ENCODE peak calls at places on chromosomes 11 and 22, in ten cellular contexts. O is left ventricle myocardium inferior; J is testis; Y is A549; R is stomach; L is tibial nerve; V is CD8-positive, alpha-beta T cell; T is upper lobe of right lung; W is AG10803; P is neural progenitor cell. C is an unnamed sample.

GRCh38 chr11:5363712-5364111 is 12.4 kb downstream of the OR51B6 start:
- DNase-seq in L (no peak), W (no peak), Y (no peak), J (no peak), V (no peak), O (no peak), T (no peak), R (no peak), P (no peak), C (no peak)

GRCh38 chr11:114666760-114667159 is 11.6 kb upstream of the NXPE2 start:
- DNase-seq in L (no peak), W (no peak), T (no peak), O (no peak), V (no peak), R (no peak), J (no peak), P (no peak), Y (no peak), C (no peak)

GRCh38 chr11:119144825-119145476 is 3.9 kb upstream of the ABCG4 start:
- DNase-seq in P (peak; percentile 88), R (peak; percentile 69), Y (peak; percentile 81), T (peak; percentile 55), J (peak; percentile 69), O (peak; percentile 54), V (no peak), W (peak; percentile 67), L (peak; percentile 67), C (peak; percentile 35)

GRCh38 chr22:38850941-38851849 is 7.4 kb upstream of the NPTXR start:
- DNase-seq in P (no peak), T (no peak), V (no peak), W (peak; percentile 39), R (no peak), J (no peak), L (no peak), Y (peak; percentile 36), O (no peak), C (peak; percentile 52)

GRCh38 chr11:69482322-69482721 is 859 bp downstream of the LINC01488 start:
- DNase-seq in J (no peak), O (no peak), W (no peak), T (no peak), Y (no peak), P (no peak), R (no peak), L (no peak), V (no peak), C (no peak)

GRCh38 chr22:28656156-28656555 is 23.5 kb downstream of the TTC28 start:
- DNase-seq in T (no peak), P (no peak), Y (no peak), J (no peak), W (no peak), O (no peak), L (no peak), V (no peak), R (no peak), C (no peak)

GRCh38 chr11:95515379-95515778 is 274.2 kb downstream of the FAM76B start:
- DNase-seq in W (no peak), O (no peak), J (no peak), Y (no peak), R (no peak), L (no peak), P (no peak), T (no peak), V (no peak), C (no peak)

GRCh38 chr22:36453266-36453607 is 28.2 kb downstream of the TXN2 start:
- DNase-seq in W (no peak), V (no peak), Y (no peak), L (no peak), P (no peak), T (no peak), O (no peak), R (no peak), J (no peak), C (no peak)

GRCh38 chr11:567629-568258 is 7.0 kb downstream of the RASSF7 start:
- DNase-seq in W (no peak), O (no peak), Y (no peak), L (no peak), V (no peak), T (no peak), J (no peak), P (no peak), R (no peak), C (no peak)

GRCh38 chr11:563812-564578 is 3.2 kb downstream of the RASSF7 start:
- DNase-seq in R (no peak), T (no peak), Y (no peak), P (no peak), W (no peak), V (no peak), J (no peak), O (no peak), L (no peak), C (no peak)

GRCh38 chr11:567036-567628 is 6.4 kb downstream of the RASSF7 start:
- DNase-seq in O (no peak), L (no peak), Y (no peak), T (no peak), W (no peak), V (no peak), R (no peak), J (no peak), P (no peak), C (no peak)

GRCh38 chr11:568306-569259 is 7.7 kb upstream of the PHRF1 start:
- DNase-seq in T (peak; percentile 96), Y (peak; percentile 90), L (peak; percentile 80), P (peak; percentile 98), W (peak; percentile 94), V (peak; percentile 92), O (peak; percentile 93), R (peak; percentile 96), J (peak; percentile 94), C (peak; percentile 80)

DNA sequence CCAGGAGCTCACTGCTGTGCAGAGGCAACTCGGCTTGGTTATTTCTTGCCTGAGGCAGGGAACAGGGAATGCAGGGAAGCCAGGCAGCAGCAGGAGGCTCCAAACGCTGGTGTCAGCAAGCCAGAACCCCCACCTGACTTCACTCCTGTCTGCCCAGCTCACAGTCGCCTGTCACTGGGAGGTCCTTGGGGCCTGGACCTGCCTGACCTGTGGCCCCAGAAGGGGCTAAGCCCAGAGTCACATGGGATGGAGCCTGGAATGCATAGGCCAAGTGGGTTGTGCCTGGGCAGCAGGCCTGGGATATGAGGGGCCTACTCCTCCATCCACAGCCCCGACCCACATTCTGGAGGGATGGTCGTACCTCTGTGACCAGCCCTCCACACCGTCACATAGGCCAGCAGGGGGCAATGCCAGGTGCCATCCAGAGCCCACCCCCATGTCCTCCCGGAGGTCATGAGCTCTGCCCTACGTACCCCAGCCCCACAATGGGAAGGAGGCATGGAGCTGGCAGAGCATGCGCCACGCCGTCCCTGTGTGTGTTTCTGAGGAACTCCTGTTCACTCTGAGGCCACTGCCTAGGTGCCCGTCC is 5.2 kb downstream of the RASSF7 start:
- DNase-seq in Y (no peak), T (no peak), J (no peak), V (no peak), O (no peak), P (no peak), L (no peak), W (no peak), R (no peak), C (no peak)
- TF ChIP-seq CTCF in Y (no peak), T (no peak), J (no peak), V (no peak), O (no peak), P (no peak), L (no peak), W (no peak), R (peak; percentile 5), C (no peak)

DNA sequence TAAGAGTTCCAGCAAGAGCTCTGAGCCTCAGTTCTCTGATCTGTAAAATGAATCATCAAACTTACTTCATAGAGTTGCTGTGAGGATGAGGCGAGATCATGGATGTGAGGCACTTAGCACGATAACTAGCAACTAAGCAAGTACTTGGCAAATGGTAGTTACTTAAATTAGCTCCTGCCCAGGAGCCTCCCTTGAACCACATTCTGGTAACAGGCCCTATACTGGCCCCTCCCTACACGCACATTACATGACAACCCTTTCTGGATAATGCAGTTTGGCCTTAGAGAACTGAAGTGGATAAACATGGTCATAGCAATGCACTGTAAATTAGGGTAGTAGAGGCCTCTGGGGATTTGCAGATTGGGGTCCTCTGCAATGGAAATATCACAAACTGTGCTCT is 187.4 kb upstream of the NARS2 start:
- DNase-seq in R (no peak), P (no peak), L (no peak), J (no peak), T (no peak), W (no peak), V (no peak), O (no peak), Y (no peak), C (no peak)
- TF ChIP-seq CTCF in R (no peak), P (no peak), L (no peak), J (no peak), T (no peak), W (no peak), V (no peak), O (no peak), Y (no peak), C (no peak)

GRCh38 chr11:74322667-74323066 is 11.2 kb upstream of the P4HA3 start:
- DNase-seq in R (no peak), T (no peak), W (peak; percentile 53), Y (no peak), V (no peak), P (no peak), J (peak; percentile 62), L (peak; percentile 58), O (peak; percentile 83), C (no peak)

GRCh38 chr11:74318241-74318932 is 6.9 kb upstream of the P4HA3 start:
- DNase-seq in L (no peak), J (no peak), W (no peak), O (no peak), R (no peak), P (no peak), Y (no peak), T (no peak), V (no peak), C (peak; percentile 48)

GRCh38 chr11:74320538-74320937 is 9.1 kb upstream of the P4HA3 start:
- DNase-seq in R (no peak), L (no peak), V (no peak), T (no peak), O (no peak), W (no peak), J (no peak), P (no peak), Y (no peak), C (peak; percentile 40)

GRCh38 chr11:74319139-74319538 is 7.7 kb upstream of the P4HA3 start:
- DNase-seq in O (no peak), P (no peak), J (no peak), T (no peak), L (no peak), V (no peak), W (peak; percentile 90), R (no peak), Y (peak; percentile 77), C (peak; percentile 81)

DNA sequence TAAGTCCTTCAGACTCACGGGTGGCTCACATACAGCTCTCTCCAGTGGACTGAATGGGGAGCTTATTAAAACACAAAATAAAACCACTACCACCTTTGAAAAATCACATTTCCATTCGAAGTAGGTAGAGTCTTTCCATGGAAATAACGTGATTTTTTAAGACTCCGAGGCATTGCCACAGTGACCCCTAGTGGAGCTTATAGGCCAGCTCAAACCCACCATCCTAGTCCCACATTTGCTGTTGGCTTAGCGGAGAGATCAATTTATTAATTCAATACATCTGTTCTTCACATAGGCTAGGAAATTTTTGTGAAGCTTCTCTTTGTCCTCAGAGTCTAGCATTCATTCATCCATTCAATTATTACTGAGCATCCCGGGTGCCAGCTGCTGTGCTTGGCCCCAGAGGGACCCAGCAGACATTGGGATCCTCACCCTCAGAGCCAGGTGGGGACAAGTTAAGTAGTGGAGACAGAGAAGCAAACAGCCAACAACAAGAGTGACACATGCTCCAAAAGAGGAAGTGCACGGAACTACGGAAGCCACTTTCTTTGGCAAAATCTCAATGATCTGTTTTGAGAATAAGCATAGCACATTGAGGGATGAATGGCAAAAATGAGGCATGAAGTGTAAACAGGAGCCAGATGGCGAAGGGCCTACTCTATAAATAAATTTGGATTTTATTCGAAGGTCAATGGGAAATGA is 10.2 kb upstream of the P4HA3 start:
- DNase-seq in T (no peak), R (no peak), L (peak; percentile 8), P (peak; percentile 41), O (no peak), Y (peak; percentile 64), W (peak; percentile 71), J (peak; percentile 37), V (no peak), C (no peak)
- TF ChIP-seq CTCF in T (peak; percentile 58), R (peak; percentile 50), L (peak; percentile 15), P (peak; percentile 73), O (peak; percentile 58), Y (peak; percentile 68), W (peak; percentile 54), J (no peak), V (peak; percentile 63), C (peak; percentile 73)

DNA sequence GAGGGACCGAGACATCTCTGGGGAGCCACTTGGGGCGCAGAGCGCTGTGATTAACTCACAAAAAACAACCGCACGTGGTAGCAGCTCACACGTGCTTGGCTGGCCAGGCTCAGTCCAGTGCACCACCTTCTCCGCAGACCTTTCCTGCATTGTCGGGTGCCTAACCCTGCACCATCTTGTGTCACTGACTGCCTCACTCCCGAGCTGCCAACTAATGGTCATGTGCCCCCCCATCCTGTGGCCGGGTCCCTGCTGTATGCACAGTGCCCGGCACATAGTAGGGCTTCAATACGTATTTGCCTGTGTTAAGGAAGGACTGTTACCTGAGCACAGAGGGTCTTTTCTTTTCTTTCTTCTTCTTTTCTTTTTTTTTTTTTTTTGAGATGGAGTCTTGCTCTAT is 71.9 kb downstream of the ARHGAP8 start:
- DNase-seq in P (no peak), Y (no peak), V (no peak), L (no peak), W (no peak), R (no peak), O (no peak), T (no peak), J (no peak), C (no peak)
- TF ChIP-seq CTCF in P (no peak), Y (no peak), V (no peak), L (no peak), W (no peak), R (no peak), O (no peak), T (no peak), J (no peak), C (no peak)

C was measured in foreskin keratinocyte.